ENCODE peak calls at places on chromosomes 11 and 22, in nine cellular contexts. P, E, A, D, U, Q, F, C and X are unnamed samples.

GRCh38 chr11:77821349-77821851 is 456 bp downstream of the AAMDC start:
- DNase-seq in C (no peak), U (peak; percentile 30), Q (peak; percentile 44), P (no peak), F (peak; percentile 65), E (peak; percentile 68), A (peak; percentile 46), D (no peak), X (peak; percentile 22)

GRCh38 chr22:28841111-28841510 is 40.7 kb upstream of the XBP1 start:
- DNase-seq in C (no peak), A (no peak), Q (no peak), F (peak; percentile 6), E (no peak), D (no peak), U (no peak), P (no peak), X (no peak)

GRCh38 chr11:57596266-57596885 is 1.1 kb upstream of the SERPING1 start:
- DNase-seq in A (no peak), E (no peak), P (no peak), F (no peak), Q (no peak), U (no peak), C (no peak), D (no peak), X (no peak)

GRCh38 chr11:34339149-34340064 is 18.4 kb downstream of the ABTB2 start:
- DNase-seq in F (peak; percentile 15), E (no peak), D (no peak), U (no peak), P (no peak), A (peak; percentile 24), Q (no peak), C (peak; percentile 23), X (no peak)

GRCh38 chr11:66909181-66909580 is 49.0 kb downstream of the PC start:
- DNase-seq in F (no peak), Q (no peak), P (no peak), C (no peak), E (no peak), A (no peak), U (no peak), D (no peak), X (no peak)

GRCh38 chr11:67562951-67563350 is 20.7 kb upstream of the GSTP1 start:
- DNase-seq in F (no peak), C (no peak), Q (no peak), P (no peak), E (no peak), D (no peak), U (no peak), A (peak; percentile 45), X (no peak)

GRCh38 chr11:77065878-77066228 is 918 bp upstream of the CAPN5 start:
- DNase-seq in F (peak; percentile 88), P (peak; percentile 17), Q (no peak), C (no peak), D (no peak), E (peak; percentile 72), U (peak; percentile 72), A (peak; percentile 52), X (peak; percentile 69)

GRCh38 chr11:10743354-10744035 is 7.6 kb upstream of the CTR9 start:
- DNase-seq in F (no peak), D (no peak), C (no peak), U (no peak), P (no peak), A (no peak), Q (no peak), E (no peak), X (peak; percentile 55)

GRCh38 chr11:68525930-68526329 is 65.4 kb downstream of the PPP6R3 start:
- DNase-seq in F (no peak), C (no peak), U (no peak), P (no peak), D (no peak), Q (no peak), A (peak; percentile 72), E (no peak), X (no peak)

GRCh38 chr11:60978546-60979380 is 7.3 kb downstream of the CD6 start:
- DNase-seq in Q (no peak), F (no peak), A (peak; percentile 9), C (peak; percentile 21), U (no peak), D (no peak), P (no peak), E (no peak), X (no peak)

GRCh38 chr11:1152316-1153104 is 5.2 kb upstream of the MUC5AC start:
- DNase-seq in E (peak; percentile 60), Q (no peak), D (no peak), C (no peak), A (peak; percentile 72), U (no peak), P (no peak), F (no peak), X (peak; percentile 10)

GRCh38 chr22:23578306-23578705 is 1.8 kb downstream of the IGLL1 start:
- DNase-seq in U (no peak), A (no peak), C (no peak), F (no peak), D (no peak), Q (no peak), E (no peak), P (no peak), X (no peak)
- H3K4me1 ChIP-seq in U (no peaks in the 10 kb centered on the region), A (no peaks in the 10 kb centered on the region), C (no peaks in the 10 kb centered on the region), F (no peaks in the 10 kb centered on the region), D (no peaks in the 10 kb centered on the region), Q (no peaks in the 10 kb centered on the region), E (no peaks in the 10 kb centered on the region), P (no peaks in the 10 kb centered on the region), X (no peaks in the 10 kb centered on the region)

GRCh38 chr11:11973361-11973800 is 35.0 kb downstream of the DKK3 start:
- DNase-seq in Q (no peak), E (peak; percentile 62), D (no peak), P (no peak), A (peak; percentile 86), F (peak; percentile 81), C (no peak), U (peak; percentile 74), X (peak; percentile 60)
- H3K4me1 ChIP-seq in Q (peaks cover 46% of the 10 kb centered on the region), E (peaks cover 60% of the 10 kb centered on the region), D (peaks cover 86% of the 10 kb centered on the region), P (peaks cover 31% of the 10 kb centered on the region), A (peaks cover 61% of the 10 kb centered on the region), F (peaks cover 63% of the 10 kb centered on the region), C (no peaks in the 10 kb centered on the region), U (peaks cover 32% of the 10 kb centered on the region), X (peaks cover 27% of the 10 kb centered on the region)

DNA sequence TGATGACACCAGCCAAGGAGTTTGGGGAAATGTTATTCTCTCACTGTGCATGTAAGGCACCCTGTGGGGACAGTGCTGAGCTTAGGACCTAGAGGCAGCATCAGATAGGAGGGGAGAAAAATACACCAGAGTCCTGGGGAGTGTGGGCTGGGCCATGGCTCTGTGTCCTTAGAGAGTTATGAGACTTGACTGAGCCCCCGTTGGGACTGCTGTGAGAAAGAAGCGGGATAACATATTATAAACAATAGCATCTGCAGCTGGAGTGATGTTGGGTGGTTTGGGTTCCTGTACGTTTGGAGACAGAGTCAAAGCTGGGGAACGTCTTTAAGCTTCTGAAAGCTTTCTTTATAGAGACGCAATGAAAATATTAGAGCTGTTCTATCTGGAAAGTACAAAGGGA is 90.9 kb upstream of the CRTAM start:
- DNase-seq in C (no peak), U (no peak), D (no peak), F (no peak), A (no peak), P (no peak), Q (no peak), E (no peak), X (no peak)
- H3K4me1 ChIP-seq in C (peaks cover 39% of the 10 kb centered on the region), U (no peaks in the 10 kb centered on the region), D (no peaks in the 10 kb centered on the region), F (peaks cover 29% of the 10 kb centered on the region), A (peaks cover 16% of the 10 kb centered on the region), P (peaks cover 9% of the 10 kb centered on the region), Q (no peaks in the 10 kb centered on the region), E (peaks cover 31% of the 10 kb centered on the region), X (no peaks in the 10 kb centered on the region)

GRCh38 chr11:65399845-65400244 is 13.4 kb downstream of the FRMD8 start:
- DNase-seq in U (no peak), C (no peak), A (no peak), D (no peak), Q (no peak), P (no peak), F (no peak), E (peak; percentile 57), X (no peak)
- H3K4me1 ChIP-seq in U (no peaks in the 10 kb centered on the region), C (peaks cover 17% of the 10 kb centered on the region), A (no peaks in the 10 kb centered on the region), D (peaks cover 3% of the 10 kb centered on the region), Q (no peaks in the 10 kb centered on the region), P (peaks cover 2% of the 10 kb centered on the region), F (no peaks in the 10 kb centered on the region), E (peaks cover 9% of the 10 kb centered on the region), X (no peaks in the 10 kb centered on the region)